ENCODE peak calls at places on chromosomes 4 and X, in six cellular contexts. D, E, J, U, B and P are unnamed samples.

GRCh38 chr4:184123009-184123408 is 94.7 kb downstream of the ENPP6 start:
- DNase-seq in D (no peak), E (no peak), J (no peak), U (no peak), B (no peak), P (no peak)

GRCh38 chr4:6540879-6541278 is 34.1 kb upstream of the MAN2B2 start:
- DNase-seq in D (no peak), E (no peak), J (no peak), U (no peak), B (no peak), P (peak)

GRCh38 chr4:140790765-140791164 is 34.6 kb upstream of the TBC1D9 start:
- DNase-seq in D (no peak), E (peak), J (no peak), U (no peak), B (peak), P (no peak)

GRCh38 chrX:5876984-5877655 is 351.5 kb downstream of the NLGN4X start:
- DNase-seq in D (peak), E (no peak), J (peak), U (no peak), B (peak), P (peak)

GRCh38 chr4:4658051-4658450 is 116.2 kb upstream of the STX18 start:
- DNase-seq in D (no peak), E (no peak), J (no peak), U (no peak), B (peak), P (peak)

GRCh38 chrX:2435465-2435864 is 65.3 kb downstream of the DHRSX start:
- DNase-seq in D (no peak), E (no peak), J (no peak), U (no peak), B (no peak), P (no peak)

GRCh38 chr4:53671757-53672156 is 80.5 kb upstream of the LNX1 start:
- DNase-seq in D (no peak), E (no peak), J (no peak), U (no peak), B (no peak), P (no peak)

GRCh38 chr4:8703401-8703696 is 110.8 kb downstream of the CPZ start:
- DNase-seq in D (no peak), E (no peak), J (no peak), U (no peak), B (no peak), P (no peak)

GRCh38 chr4:888029-888428 is 44.1 kb downstream of the GAK start:
- DNase-seq in D (no peak), E (no peak), J (no peak), U (no peak), B (no peak), P (no peak)

GRCh38 chrX:136546369-136546768 is 14.4 kb downstream of the VGLL1 start:
- DNase-seq in D (no peak), E (no peak), J (no peak), U (no peak), B (no peak), P (no peak)

GRCh38 chr4:1727117-1728031 is 6.1 kb downstream of the TACC3 start:
- DNase-seq in D (no peak), E (peak), J (peak), U (no peak), B (no peak), P (no peak)

GRCh38 chrX:30504309-30504708 is 73.3 kb downstream of the TASL start:
- DNase-seq in D (peak), E (peak), J (peak), U (no peak), B (peak), P (peak)

GRCh38 chrX:141439651-141440050 is 144.9 kb downstream of the SPANXA1 start:
- DNase-seq in D (no peak), E (peak), J (no peak), U (no peak), B (no peak), P (no peak)

GRCh38 chr4:158530898-158531297 is 9.2 kb downstream of the RXFP1 start:
- DNase-seq in D (no peak), E (no peak), J (no peak), U (no peak), B (no peak), P (no peak)

GRCh38 chrX:119763175-119763574 is 4.8 kb downstream of the SOWAHD start:
- DNase-seq in D (no peak), E (peak), J (peak), U (no peak), B (no peak), P (peak)

GRCh38 chr4:22486276-22486675 is 29.6 kb downstream of the ADGRA3 start:
- DNase-seq in D (no peak), E (no peak), J (no peak), U (no peak), B (no peak), P (no peak)
- H3K4me3 ChIP-seq in D (no peak), E (no peak), J (peak), U (no peak), B (no peak), P (no peak)

GRCh38 chr4:76867880-76868655 is 29.9 kb downstream of the SOWAHB start:
- DNase-seq in D (no peak), E (no peak), J (no peak), U (no peak), B (no peak), P (peak)
- H3K18ac ChIP-seq in D (peak), E (no peak), J (no peak), U (peak), B (peak), P (peak)

DNA sequence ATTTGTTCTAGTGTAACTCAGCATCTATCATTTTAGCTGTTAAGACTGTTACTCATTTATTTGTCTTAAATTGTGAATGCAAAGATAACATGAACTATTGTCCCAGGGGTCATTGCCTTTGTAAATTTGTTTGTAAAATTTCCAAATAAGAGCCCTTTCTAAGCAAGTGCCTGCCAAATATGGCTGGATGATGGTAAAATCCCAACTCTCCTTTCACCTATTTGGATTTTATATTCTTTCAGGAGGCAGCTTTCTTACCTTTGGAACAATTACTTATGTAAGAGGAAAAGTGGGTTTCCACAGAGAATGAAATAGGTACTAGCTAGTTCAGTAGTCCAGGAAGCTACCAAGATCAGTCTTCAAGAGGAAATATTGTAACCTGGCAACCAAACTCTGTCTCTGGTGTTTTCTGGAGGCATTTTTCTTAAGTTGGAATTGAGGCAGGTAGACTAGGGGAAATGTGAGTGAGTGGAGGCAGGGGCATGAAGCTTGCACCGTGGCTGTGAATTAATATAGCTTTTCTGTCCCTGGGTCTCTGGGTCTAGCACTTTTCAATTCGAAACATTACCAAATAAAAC is 363.0 kb upstream of the ZCCHC13 start:
- DNase-seq in D (no peak), E (no peak), J (no peak), U (no peak), B (peak), P (no peak)
- H3K4me3 ChIP-seq in D (no peak), E (no peak), J (no peak), U (no peak), B (no peak), P (no peak)

DNA sequence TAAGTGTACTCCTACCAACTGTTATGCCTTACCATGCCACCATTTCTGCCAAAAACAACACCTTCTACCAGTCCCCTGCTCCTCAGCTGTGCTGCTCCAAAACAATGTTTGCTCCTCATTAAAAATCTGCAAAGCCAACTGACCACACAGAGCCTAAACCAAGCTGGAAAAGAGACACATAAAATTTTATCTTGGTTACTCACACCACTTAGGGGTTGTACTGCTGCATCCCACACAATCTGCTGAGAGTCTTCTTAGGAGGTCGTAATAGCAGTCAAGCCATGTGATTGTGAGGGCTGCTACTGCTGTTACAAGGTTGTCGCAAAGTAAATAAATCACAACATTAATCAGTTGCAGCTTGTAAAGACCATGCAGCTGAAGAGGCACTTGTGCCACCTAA is 607.4 kb upstream of the FAM241A start:
- DNase-seq in D (no peak), E (peak), J (peak), U (no peak), B (no peak), P (peak)
- H3K18ac ChIP-seq in D (no peak), E (no peak), J (no peak), U (no peak), B (no peak), P (peak)

GRCh38 chrX:40177489-40177888 is 79.7 kb upstream of the BCOR start:
- DNase-seq in D (no peak), E (no peak), J (no peak), U (no peak), B (no peak), P (no peak)
- H3K4me3 ChIP-seq in D (no peak), E (no peak), J (peak), U (no peak), B (no peak), P (no peak)

GRCh38 chr4:89438102-89438831 is 130.7 kb upstream of the GPRIN3 start:
- DNase-seq in D (no peak), E (peak), J (peak), U (peak), B (peak), P (peak)
- H3K18ac ChIP-seq in D (peak), E (no peak), J (no peak), U (no peak), B (no peak), P (no peak)

GRCh38 chr4:163693776-163694175 is 199.3 kb downstream of the TMA16 start:
- DNase-seq in D (no peak), E (peak), J (peak), U (no peak), B (peak), P (no peak)

GRCh38 chr4:163688856-163689255 is 194.4 kb downstream of the TMA16 start:
- DNase-seq in D (no peak), E (no peak), J (no peak), U (no peak), B (no peak), P (no peak)

GRCh38 chr4:163694385-163694784 is 199.9 kb downstream of the TMA16 start:
- DNase-seq in D (no peak), E (peak), J (peak), U (no peak), B (peak), P (peak)

GRCh38 chr4:163697121-163697520 is 202.6 kb downstream of the TMA16 start:
- DNase-seq in D (no peak), E (peak), J (no peak), U (no peak), B (peak), P (no peak)

GRCh38 chr4:163693211-163693610 is 198.7 kb downstream of the TMA16 start:
- DNase-seq in D (no peak), E (peak), J (peak), U (no peak), B (no peak), P (no peak)
- H3K4me3 ChIP-seq in D (no peak), E (no peak), J (peak), U (no peak), B (no peak), P (no peak)

DNA sequence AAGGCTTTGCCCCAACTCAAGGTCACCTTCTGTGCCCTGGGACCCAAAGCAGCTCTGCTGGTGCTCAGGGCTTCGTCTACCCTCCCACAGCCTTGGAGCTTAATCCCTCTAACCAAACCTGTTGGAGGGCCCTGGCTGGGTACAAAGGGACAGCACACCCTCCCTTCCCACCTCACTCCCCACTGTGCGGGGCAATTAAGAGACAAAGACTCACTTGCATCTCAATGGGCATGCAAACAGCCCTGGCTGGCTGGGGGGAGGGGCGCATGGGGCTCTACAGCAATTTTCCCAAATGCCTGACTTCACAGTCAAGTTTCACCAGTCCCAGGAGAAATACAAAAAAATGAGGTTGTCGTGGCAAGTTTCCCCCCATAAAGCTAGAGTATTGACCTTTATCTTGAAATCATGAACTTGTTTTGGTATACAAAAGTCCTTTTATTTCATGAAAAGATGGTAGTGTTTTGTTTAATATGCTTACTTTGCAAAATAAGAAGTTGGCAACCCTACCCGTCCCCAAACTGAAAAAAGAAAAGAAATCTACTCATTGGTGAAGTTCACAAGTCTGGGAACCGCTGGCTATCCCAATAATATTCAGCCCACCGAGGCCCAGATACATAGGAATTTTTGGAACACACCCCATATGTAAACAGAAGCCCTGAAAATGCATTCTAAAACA is 4.1 kb upstream of the CD99L2 start:
- DNase-seq in D (no peak), E (no peak), J (no peak), U (peak), B (no peak), P (peak)
- H3K18ac ChIP-seq in D (no peak), E (no peak), J (no peak), U (peak), B (no peak), P (no peak)

GRCh38 chrX:372856-373640 is 13.7 kb downstream of the PPP2R3B start:
- DNase-seq in D (no peak), E (peak), J (peak), U (no peak), B (no peak), P (no peak)

GRCh38 chrX:371907-372306 is 14.8 kb downstream of the PPP2R3B start:
- DNase-seq in D (no peak), E (no peak), J (no peak), U (no peak), B (no peak), P (no peak)

GRCh38 chrX:373641-374471 is 12.9 kb downstream of the PPP2R3B start:
- DNase-seq in D (peak), E (peak), J (peak), U (no peak), B (peak), P (peak)

GRCh38 chrX:375181-376036 is 11.3 kb downstream of the PPP2R3B start:
- DNase-seq in D (no peak), E (no peak), J (no peak), U (no peak), B (no peak), P (no peak)

GRCh38 chrX:374566-374965 is 12.1 kb downstream of the PPP2R3B start:
- DNase-seq in D (no peak), E (peak), J (peak), U (no peak), B (no peak), P (no peak)
- H3K4me3 ChIP-seq in D (peak), E (peak), J (peak), U (peak), B (no peak), P (no peak)

GRCh38 chrX:40167240-40168182 is 69.8 kb upstream of the BCOR start:
- DNase-seq in D (no peak), E (no peak), J (peak), U (no peak), B (no peak), P (peak)
- H3K18ac ChIP-seq in D (peak), E (no peak), J (peak), U (peak), B (no peak), P (peak)